ENCODE peak calls at places on chromosomes 3 and 15, in eight cellular contexts. G is AG04449, R is B cell, C is T-helper 17 cell, P is NB4, J is neural crest cell, I is fibroblast of the conjunctiva, Q is esophagus squamous epithelium. F is an unnamed sample.
A peak's percentile ranks its signal among the peaks of the same experiment; 100 is the strongest.

GRCh38 chr3:140128217-140129137 is 193.5 kb downstream of the CLSTN2 start:
- DNase-seq in G (no peak), R (no peak), C (no peak), P (peak; percentile 28), J (peak; percentile 8), I (peak; percentile 4), Q (no peak), F (no peak)

GRCh38 chr3:27467545-27467944 is 16.6 kb downstream of the SLC4A7 start:
- DNase-seq in G (no peak), R (peak; percentile 39), C (no peak), P (peak; percentile 53), J (no peak), I (peak; percentile 29), Q (no peak), F (no peak)

GRCh38 chr3:120436523-120437050 is 14.2 kb downstream of the FSTL1 start:
- DNase-seq in G (no peak), R (no peak), C (no peak), P (no peak), J (no peak), I (no peak), Q (no peak), F (no peak)

GRCh38 chr3:105534491-105534890 is 167.8 kb downstream of the ALCAM start:
- DNase-seq in G (no peak), R (no peak), C (no peak), P (no peak), J (no peak), I (no peak), Q (no peak), F (no peak)

GRCh38 chr3:4837405-4837804 is 141.8 kb upstream of the BHLHE40 start:
- DNase-seq in G (no peak), R (no peak), C (no peak), P (no peak), J (no peak), I (no peak), Q (no peak), F (no peak)

GRCh38 chr15:94412979-94413741 is 181.8 kb downstream of the MCTP2 start:
- DNase-seq in G (no peak), R (peak; percentile 19), C (no peak), P (peak; percentile 48), J (no peak), I (peak; percentile 10), Q (no peak), F (no peak)

GRCh38 chr3:185739264-185739701 is 85.6 kb downstream of the IGF2BP2 start:
- DNase-seq in G (no peak), R (no peak), C (no peak), P (no peak), J (no peak), I (no peak), Q (no peak), F (no peak)

GRCh38 chr3:149971403-149972075 is 844 bp upstream of the PFN2 start:
- DNase-seq in G (no peak), R (no peak), C (no peak), P (peak; percentile 12), J (no peak), I (peak; percentile 38), Q (no peak), F (no peak)

GRCh38 chr3:59545369-59545768 is 495.5 kb upstream of the CFAP20DC start:
- DNase-seq in G (no peak), R (no peak), C (no peak), P (no peak), J (no peak), I (no peak), Q (no peak), F (no peak)

GRCh38 chr15:37758412-37758811 is 176.0 kb upstream of the TMCO5A start:
- DNase-seq in G (no peak), R (no peak), C (no peak), P (no peak), J (no peak), I (no peak), Q (no peak), F (no peak)

GRCh38 chr3:10623578-10624275 is 118.3 kb upstream of the ATP2B2 start:
- DNase-seq in G (no peak), R (no peak), C (no peak), P (peak; percentile 26), J (no peak), I (no peak), Q (no peak), F (no peak)

GRCh38 chr15:72319360-72319984 is 485 bp downstream of the CELF6 start:
- DNase-seq in G (no peak), R (no peak), C (no peak), P (peak; percentile 72), J (peak; percentile 79), I (no peak), Q (no peak), F (no peak)

GRCh38 chr3:78258798-78259197 is 1218.9 kb downstream of the ROBO2 start:
- DNase-seq in G (peak; percentile 87), R (no peak), C (no peak), P (no peak), J (no peak), I (peak; percentile 64), Q (no peak), F (peak; percentile 89)

GRCh38 chr3:127440384-127440783 is 150.1 kb downstream of the TPRA1 start:
- DNase-seq in G (no peak), R (no peak), C (no peak), P (no peak), J (no peak), I (no peak), Q (no peak), F (no peak)

GRCh38 chr3:179651687-179652466 is 963 bp upstream of the USP13 start:
- DNase-seq in G (no peak), R (peak; percentile 22), C (no peak), P (no peak), J (no peak), I (no peak), Q (no peak), F (no peak)

GRCh38 chr3:106610362-106610997 is 741.7 kb upstream of the CBLB start:
- DNase-seq in G (no peak), R (no peak), C (no peak), P (no peak), J (no peak), I (no peak), Q (no peak), F (no peak)

GRCh38 chr15:68764090-68764489 is 56.6 kb downstream of the ANP32A start:
- DNase-seq in G (no peak), R (no peak), C (no peak), P (no peak), J (no peak), I (no peak), Q (no peak), F (no peak)

GRCh38 chr3:50714953-50715352 is 40.2 kb downstream of the DOCK3 start:
- DNase-seq in G (no peak), R (no peak), C (no peak), P (no peak), J (no peak), I (no peak), Q (no peak), F (no peak)

F was measured in AG09309.